ENCODE peak calls at places on chromosomes 2 and 18, in four cellular contexts. One of them, this sample, is unnamed.

GRCh38 chr2:21146638-21147037 is 22.9 kb downstream of the TDRD15 start:
- DNase-seq in GM12878: no peak
- DNase-seq in K562: no peak
- DNase-seq in GM12891: no peak
- DNase-seq in this sample: no peak

GRCh38 chr2:54559593-54560145 is 103.5 kb downstream of the SPTBN1 start:
- DNase-seq in GM12878: no peak
- DNase-seq in K562: peak; percentile 47
- DNase-seq in GM12891: no peak
- DNase-seq in this sample: no peak

GRCh38 chr2:33492735-33493134 is 16.3 kb downstream of the RASGRP3 start:
- DNase-seq in GM12891: no peak
- DNase-seq in K562: no peak
- DNase-seq in GM12878: no peak
- DNase-seq in this sample: no peak

GRCh38 chr18:21997207-21998143 is 171.9 kb upstream of the GATA6 start:
- DNase-seq in GM12878: peak; percentile 9
- DNase-seq in K562: peak; percentile 65
- DNase-seq in GM12891: peak; percentile 36
- DNase-seq in this sample: peak; percentile 27

GRCh38 chr2:152718047-152718908 is at the start of gene ARL6IP6:
- DNase-seq in GM12878: peak; percentile 64
- DNase-seq in GM12891: peak; percentile 55
- DNase-seq in K562: peak; percentile 97
- DNase-seq in this sample: peak; percentile 66

GRCh38 chr18:31685097-31686082 is 1.0 kb upstream of the B4GALT6 start:
- DNase-seq in GM12891: peak; percentile 66
- DNase-seq in GM12878: peak; percentile 40
- DNase-seq in K562: peak; percentile 41
- DNase-seq in this sample: peak; percentile 63

GRCh38 chr2:121502246-121502645 is 28.4 kb upstream of the RNU4ATAC start:
- DNase-seq in GM12878: no peak
- DNase-seq in GM12891: no peak
- DNase-seq in K562: no peak
- DNase-seq in this sample: no peak

GRCh38 chr2:186515376-186515775 is 29.3 kb downstream of the ZC3H15 start:
- DNase-seq in GM12891: no peak
- DNase-seq in GM12878: no peak
- DNase-seq in K562: no peak
- DNase-seq in this sample: no peak

GRCh38 chr18:54102123-54102522 is 122.3 kb downstream of the MBD2 start:
- DNase-seq in K562: no peak
- DNase-seq in GM12878: no peak
- DNase-seq in GM12891: no peak
- DNase-seq in this sample: no peak

GRCh38 chr2:223632826-223633225 is 30.7 kb upstream of the SCG2 start:
- DNase-seq in GM12878: no peak
- DNase-seq in K562: no peak
- DNase-seq in GM12891: no peak
- DNase-seq in this sample: no peak

GRCh38 chr2:196486145-196486544 is 153.4 kb upstream of the CCDC150 start:
- DNase-seq in GM12891: no peak
- DNase-seq in GM12878: no peak
- DNase-seq in K562: no peak
- DNase-seq in this sample: no peak

GRCh38 chr2:128602699-128603101 is 284.0 kb upstream of the HS6ST1 start:
- DNase-seq in GM12891: no peak
- DNase-seq in GM12878: no peak
- DNase-seq in K562: no peak
- DNase-seq in this sample: no peak

GRCh38 chr2:110718990-110719389 is 13.4 kb upstream of the ACOXL start:
- DNase-seq in GM12891: no peak
- DNase-seq in K562: no peak
- DNase-seq in GM12878: no peak
- DNase-seq in this sample: no peak

GRCh38 chr2:223970343-223971128 is 13.3 kb downstream of the MRPL44 start:
- DNase-seq in K562: peak; percentile 58
- DNase-seq in GM12878: no peak
- DNase-seq in GM12891: no peak
- DNase-seq in this sample: no peak

GRCh38 chr18:8176554-8176953 is 432.7 kb upstream of the RAB12 start:
- DNase-seq in GM12878: no peak
- DNase-seq in K562: no peak
- DNase-seq in GM12891: no peak
- DNase-seq in this sample: no peak

GRCh38 chr2:130831356-130831755 is 5.4 kb upstream of the ARHGEF4 start:
- DNase-seq in GM12891: no peak
- DNase-seq in GM12878: no peak
- DNase-seq in K562: no peak
- DNase-seq in this sample: no peak

GRCh38 chr2:134225173-134225572 is 28.7 kb upstream of the MGAT5 start:
- DNase-seq in GM12891: no peak
- DNase-seq in K562: no peak
- DNase-seq in GM12878: no peak
- DNase-seq in this sample: no peak

GRCh38 chr2:174169372-174169771 is 79.0 kb downstream of the OLA1 start:
- DNase-seq in GM12891: no peak
- DNase-seq in GM12878: no peak
- DNase-seq in K562: no peak
- DNase-seq in this sample: no peak

GRCh38 chr2:217975626-217976025 is 27.2 kb downstream of the TNS1 start:
- DNase-seq in K562: no peak
- DNase-seq in GM12878: no peak
- DNase-seq in GM12891: no peak
- DNase-seq in this sample: no peak

GRCh38 chr2:35447210-35447609 is 908.4 kb upstream of the CRIM1 start:
- DNase-seq in K562: no peak
- DNase-seq in GM12878: no peak
- DNase-seq in GM12891: no peak
- DNase-seq in this sample: no peak

GRCh38 chr18:49949991-49950395 is 136.7 kb upstream of the ACAA2 start:
- DNase-seq in GM12878: no peak
- DNase-seq in GM12891: no peak
- DNase-seq in K562: no peak
- DNase-seq in this sample: no peak

GRCh38 chr2:152247337-152247695 is 71.8 kb upstream of the STAM2 start:
- DNase-seq in K562: no peak
- DNase-seq in GM12891: no peak
- DNase-seq in GM12878: no peak
- DNase-seq in this sample: no peak

GRCh38 chr2:37281916-37282315 is 42.7 kb downstream of the PRKD3 start:
- DNase-seq in GM12878: no peak
- DNase-seq in K562: no peak
- DNase-seq in GM12891: no peak
- DNase-seq in this sample: no peak

GRCh38 chr2:188975497-188976102 is 1.4 kb downstream of the COL3A1 start:
- DNase-seq in GM12891: no peak
- DNase-seq in GM12878: no peak
- DNase-seq in K562: peak; percentile 1
- DNase-seq in this sample: no peak

GRCh38 chr2:241038374-241039180 is 40.2 kb downstream of the SNED1 start:
- DNase-seq in GM12878: no peak
- DNase-seq in GM12891: no peak
- DNase-seq in K562: no peak
- DNase-seq in this sample: no peak

GRCh38 chr2:15577071-15577706 is 14.5 kb upstream of the DDX1 start:
- DNase-seq in GM12878: peak; percentile 38
- DNase-seq in GM12891: no peak
- DNase-seq in K562: peak; percentile 94
- DNase-seq in this sample: no peak

GRCh38 chr2:192215096-192215877 is 20.6 kb upstream of the TMEFF2 start:
- DNase-seq in GM12878: no peak
- DNase-seq in GM12891: no peak
- DNase-seq in K562: no peak
- DNase-seq in this sample: no peak

GRCh38 chr2:202541137-202541536 is 93.6 kb upstream of the FAM117B start:
- DNase-seq in GM12878: no peak
- DNase-seq in GM12891: no peak
- DNase-seq in K562: no peak
- DNase-seq in this sample: no peak

GRCh38 chr2:12539771-12540170 is 177.0 kb upstream of the TRIB2 start:
- DNase-seq in GM12891: no peak
- DNase-seq in GM12878: no peak
- DNase-seq in K562: no peak
- DNase-seq in this sample: no peak

GRCh38 chr2:98122524-98122923 is 35.6 kb downstream of the VWA3B start:
- DNase-seq in GM12878: no peak
- DNase-seq in GM12891: no peak
- DNase-seq in K562: no peak
- DNase-seq in this sample: no peak

GRCh38 chr2:232960862-232961261 is 52.2 kb downstream of the NGEF start:
- DNase-seq in GM12891: no peak
- DNase-seq in K562: no peak
- DNase-seq in GM12878: no peak
- DNase-seq in this sample: no peak

GRCh38 chr2:19350678-19351401 is 7.6 kb downstream of the OSR1 start:
- DNase-seq in K562: no peak
- DNase-seq in GM12878: no peak
- DNase-seq in GM12891: no peak
- DNase-seq in this sample: no peak

GRCh38 chr2:189601043-189601442 is 20.5 kb upstream of the SLC40A1 start:
- DNase-seq in K562: no peak
- DNase-seq in GM12891: no peak
- DNase-seq in GM12878: no peak
- DNase-seq in this sample: no peak

GRCh38 chr2:28545590-28546195 is 49.8 kb downstream of the PLB1 start:
- DNase-seq in GM12891: no peak
- DNase-seq in GM12878: no peak
- DNase-seq in K562: no peak
- DNase-seq in this sample: no peak

DNA sequence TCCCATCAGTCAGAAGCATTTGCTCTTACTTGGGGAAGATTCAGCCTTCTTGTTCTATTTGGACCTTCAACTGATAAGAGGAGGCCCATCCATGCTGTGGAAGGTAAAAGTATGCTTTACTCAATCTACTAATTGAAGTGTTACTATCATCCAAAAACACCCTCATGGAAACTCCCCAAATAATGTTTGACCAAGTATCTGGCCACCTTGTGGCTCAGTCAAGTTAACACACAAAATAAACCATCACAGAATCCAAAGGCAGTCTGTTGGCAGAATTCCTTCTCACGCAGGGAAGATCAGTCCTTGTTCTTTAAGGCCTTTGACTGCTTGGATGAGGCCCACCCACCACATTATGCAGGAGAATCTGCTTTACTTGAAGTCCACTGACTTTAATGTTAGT is 531.2 kb upstream of the SMIM21 start:
- DNase-seq in GM12891: no peak
- DNase-seq in GM12878: no peak
- DNase-seq in K562: no peak
- DNase-seq in this sample: no peak
- TF ChIP-seq TAF1 in GM12891: no peak
- TF ChIP-seq TAF1 in GM12878: no peak
- TF ChIP-seq TAF1 in K562: no peak
- TF ChIP-seq TAF1 in this sample: no peak

GRCh38 chr2:153871231-153872221 is at the start of gene GALNT13:
- DNase-seq in GM12878: no peak
- DNase-seq in GM12891: no peak
- DNase-seq in K562: no peak
- DNase-seq in this sample: no peak

GRCh38 chr2:153875801-153876466 is 4.2 kb downstream of the GALNT13 start:
- DNase-seq in K562: no peak
- DNase-seq in GM12878: no peak
- DNase-seq in GM12891: no peak
- DNase-seq in this sample: no peak

GRCh38 chr2:153873062-153874048 is 1.6 kb downstream of the GALNT13 start:
- DNase-seq in K562: no peak
- DNase-seq in GM12878: no peak
- DNase-seq in GM12891: no peak
- DNase-seq in this sample: no peak

GRCh38 chr2:153870308-153870707 is 1.4 kb upstream of the GALNT13 start:
- DNase-seq in GM12878: no peak
- DNase-seq in K562: no peak
- DNase-seq in GM12891: no peak
- DNase-seq in this sample: no peak

GRCh38 chr2:153872311-153873061 is 764 bp downstream of the GALNT13 start:
- DNase-seq in GM12878: no peak
- DNase-seq in K562: no peak
- DNase-seq in GM12891: no peak
- DNase-seq in this sample: no peak
- TF ChIP-seq TAF1 in GM12878: no peak
- TF ChIP-seq TAF1 in K562: no peak
- TF ChIP-seq TAF1 in GM12891: no peak
- TF ChIP-seq TAF1 in this sample: no peak

DNA sequence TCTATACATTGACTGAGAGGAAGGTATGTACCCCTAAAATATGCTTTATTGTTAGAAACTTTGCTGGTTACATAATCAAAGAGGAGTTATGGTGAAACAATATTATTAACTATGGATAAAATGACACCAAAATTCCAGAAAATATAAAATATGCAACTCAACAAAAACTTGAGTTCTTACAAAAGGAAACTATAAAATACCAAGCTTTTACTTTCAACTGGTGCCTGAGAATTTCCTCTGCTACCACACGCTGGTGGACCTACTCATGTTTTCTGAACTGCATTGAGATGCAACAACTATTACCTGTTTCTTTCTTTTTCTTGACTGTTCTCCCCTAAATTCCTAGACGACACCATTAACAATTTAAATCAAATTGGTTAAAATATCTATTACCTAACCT is 8.2 kb upstream of the NFE2L2 start:
- DNase-seq in K562: no peak
- DNase-seq in GM12878: no peak
- DNase-seq in GM12891: no peak
- DNase-seq in this sample: no peak
- TF ChIP-seq TAF1 in K562: no peak
- TF ChIP-seq TAF1 in GM12878: no peak
- TF ChIP-seq TAF1 in GM12891: no peak
- TF ChIP-seq TAF1 in this sample: no peak

DNA sequence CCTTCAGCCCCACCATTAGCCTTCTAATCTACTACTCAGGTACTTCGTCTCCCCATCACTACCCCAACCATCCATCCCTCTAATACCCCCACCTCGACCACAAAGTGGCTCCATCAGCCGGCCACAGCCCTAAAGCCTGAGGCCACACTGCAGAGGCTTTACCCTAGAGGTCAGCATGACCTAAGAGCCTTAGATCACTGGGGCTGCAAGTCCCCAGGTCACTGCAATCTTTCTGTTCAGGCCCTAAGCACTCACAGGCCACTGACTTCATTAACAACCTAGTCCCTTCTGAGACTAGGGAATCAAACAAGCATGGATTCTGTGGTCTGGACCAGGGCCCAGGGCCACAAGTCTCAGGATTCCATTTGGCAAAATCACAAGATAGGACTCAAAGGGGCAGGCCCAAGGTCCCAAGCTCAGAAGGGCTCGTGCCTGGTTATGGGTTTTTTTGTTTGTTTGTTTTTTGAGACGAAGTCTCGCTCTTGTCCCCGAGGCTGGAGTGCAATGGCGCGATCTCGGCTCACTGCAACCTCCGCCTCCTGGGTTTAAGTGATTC is 37.0 kb upstream of the PKDCC start:
- DNase-seq in GM12891: no peak
- DNase-seq in GM12878: no peak
- DNase-seq in K562: no peak
- DNase-seq in this sample: no peak
- TF ChIP-seq TAF1 in GM12891: no peak
- TF ChIP-seq TAF1 in GM12878: no peak
- TF ChIP-seq TAF1 in K562: no peak
- TF ChIP-seq TAF1 in this sample: no peak

GRCh38 chr18:52130621-52131020 is 209.4 kb upstream of the DCC start:
- DNase-seq in GM12891: no peak
- DNase-seq in GM12878: no peak
- DNase-seq in K562: no peak
- DNase-seq in this sample: no peak
- TF ChIP-seq TAF1 in GM12891: no peak
- TF ChIP-seq TAF1 in GM12878: no peak
- TF ChIP-seq TAF1 in K562: no peak
- TF ChIP-seq TAF1 in this sample: no peak